ENCODE peak calls at places on chromosome 11, in six cellular contexts. One of them, this sample, is unnamed.

GRCh38 chr11:105321696-105322095 is 182.1 kb upstream of the CARD18 start:
- DNase-seq in amniotic stem cell: no peak
- DNase-seq in PC-9: no peak
- DNase-seq in transverse colon: no peak
- DNase-seq in fibroblast of the conjunctiva: no peak
- DNase-seq in iris pigment epithelial cell: no peak
- DNase-seq in this sample: no peak

GRCh38 chr11:31646206-31646605 is 136.6 kb downstream of the ELP4 start:
- DNase-seq in amniotic stem cell: no peak
- DNase-seq in PC-9: no peak
- DNase-seq in transverse colon: no peak
- DNase-seq in fibroblast of the conjunctiva: no peak
- DNase-seq in iris pigment epithelial cell: peak; percentile 29
- DNase-seq in this sample: no peak

GRCh38 chr11:118621071-118621815 is 13.8 kb downstream of the PHLDB1 start:
- DNase-seq in amniotic stem cell: peak; percentile 51
- DNase-seq in PC-9: peak; percentile 82
- DNase-seq in transverse colon: peak; percentile 82
- DNase-seq in fibroblast of the conjunctiva: peak; percentile 64
- DNase-seq in iris pigment epithelial cell: peak; percentile 91
- DNase-seq in this sample: no peak

GRCh38 chr11:37988031-37988430 is 1390.0 kb upstream of the RAG2 start:
- DNase-seq in amniotic stem cell: peak; percentile 21
- DNase-seq in PC-9: peak; percentile 68
- DNase-seq in transverse colon: no peak
- DNase-seq in fibroblast of the conjunctiva: peak; percentile 72
- DNase-seq in iris pigment epithelial cell: peak; percentile 94
- DNase-seq in this sample: no peak

GRCh38 chr11:10310301-10310841 is 5.5 kb downstream of the ADM start:
- DNase-seq in amniotic stem cell: no peak
- DNase-seq in PC-9: no peak
- DNase-seq in transverse colon: no peak
- DNase-seq in fibroblast of the conjunctiva: no peak
- DNase-seq in iris pigment epithelial cell: peak; percentile 79
- DNase-seq in this sample: no peak

GRCh38 chr11:65121447-65121864 is 478 bp downstream of the FAU start:
- DNase-seq in amniotic stem cell: no peak
- DNase-seq in PC-9: no peak
- DNase-seq in transverse colon: peak; percentile 57
- DNase-seq in fibroblast of the conjunctiva: no peak
- DNase-seq in iris pigment epithelial cell: no peak
- DNase-seq in this sample: no peak

GRCh38 chr11:130042093-130042591 is 27.6 kb upstream of the APLP2 start:
- DNase-seq in amniotic stem cell: peak; percentile 12
- DNase-seq in PC-9: peak; percentile 70
- DNase-seq in transverse colon: no peak
- DNase-seq in fibroblast of the conjunctiva: peak; percentile 50
- DNase-seq in iris pigment epithelial cell: peak; percentile 99
- DNase-seq in this sample: no peak

GRCh38 chr11:111329306-111330204 is 31.2 kb downstream of the POU2AF3 start:
- DNase-seq in amniotic stem cell: no peak
- DNase-seq in PC-9: no peak
- DNase-seq in transverse colon: no peak
- DNase-seq in fibroblast of the conjunctiva: no peak
- DNase-seq in iris pigment epithelial cell: no peak
- DNase-seq in this sample: no peak

GRCh38 chr11:6614446-6614845 is 2.4 kb upstream of the TAF10 start:
- DNase-seq in amniotic stem cell: no peak
- DNase-seq in PC-9: no peak
- DNase-seq in transverse colon: no peak
- DNase-seq in fibroblast of the conjunctiva: no peak
- DNase-seq in iris pigment epithelial cell: no peak
- DNase-seq in this sample: no peak

GRCh38 chr11:94129505-94130335 is 1.1 kb downstream of the PANX1 start:
- DNase-seq in amniotic stem cell: no peak
- DNase-seq in PC-9: no peak
- DNase-seq in transverse colon: peak; percentile 90
- DNase-seq in fibroblast of the conjunctiva: no peak
- DNase-seq in iris pigment epithelial cell: peak; percentile 63
- DNase-seq in this sample: no peak

GRCh38 chr11:100680070-100680469 is 7.0 kb upstream of the ARHGAP42 start:
- DNase-seq in amniotic stem cell: no peak
- DNase-seq in PC-9: no peak
- DNase-seq in transverse colon: no peak
- DNase-seq in fibroblast of the conjunctiva: no peak
- DNase-seq in iris pigment epithelial cell: no peak
- DNase-seq in this sample: no peak

GRCh38 chr11:30775123-30775522 is 189.0 kb upstream of the MPPED2 start:
- DNase-seq in amniotic stem cell: no peak
- DNase-seq in PC-9: no peak
- DNase-seq in transverse colon: no peak
- DNase-seq in fibroblast of the conjunctiva: no peak
- DNase-seq in iris pigment epithelial cell: no peak
- DNase-seq in this sample: no peak

GRCh38 chr11:128548655-128549255 is 38.6 kb downstream of the ETS1 start:
- DNase-seq in amniotic stem cell: no peak
- DNase-seq in PC-9: no peak
- DNase-seq in transverse colon: peak; percentile 62
- DNase-seq in fibroblast of the conjunctiva: no peak
- DNase-seq in iris pigment epithelial cell: peak; percentile 36
- DNase-seq in this sample: peak; percentile 47

GRCh38 chr11:12842933-12843636 is 166.0 kb upstream of the RASSF10 start:
- DNase-seq in amniotic stem cell: no peak
- DNase-seq in PC-9: no peak
- DNase-seq in transverse colon: no peak
- DNase-seq in fibroblast of the conjunctiva: no peak
- DNase-seq in iris pigment epithelial cell: peak; percentile 42
- DNase-seq in this sample: no peak

GRCh38 chr11:1206391-1207271 is 16.2 kb upstream of the MUC5B start:
- DNase-seq in amniotic stem cell: no peak
- DNase-seq in PC-9: no peak
- DNase-seq in transverse colon: no peak
- DNase-seq in fibroblast of the conjunctiva: no peak
- DNase-seq in iris pigment epithelial cell: no peak
- DNase-seq in this sample: no peak

GRCh38 chr11:120343429-120343828 is 7.2 kb downstream of the ARHGEF12 start:
- DNase-seq in amniotic stem cell: no peak
- DNase-seq in PC-9: no peak
- DNase-seq in transverse colon: no peak
- DNase-seq in fibroblast of the conjunctiva: no peak
- DNase-seq in iris pigment epithelial cell: no peak
- DNase-seq in this sample: no peak

GRCh38 chr11:132072880-132073213 is 702.4 kb downstream of the NTM start:
- DNase-seq in amniotic stem cell: no peak
- DNase-seq in PC-9: no peak
- DNase-seq in transverse colon: no peak
- DNase-seq in fibroblast of the conjunctiva: no peak
- DNase-seq in iris pigment epithelial cell: no peak
- DNase-seq in this sample: no peak

GRCh38 chr11:123519055-123519796 is 89.2 kb downstream of the GRAMD1B start:
- DNase-seq in amniotic stem cell: no peak
- DNase-seq in PC-9: peak; percentile 58
- DNase-seq in transverse colon: no peak
- DNase-seq in fibroblast of the conjunctiva: no peak
- DNase-seq in iris pigment epithelial cell: no peak
- DNase-seq in this sample: no peak

GRCh38 chr11:10444725-10445286 is 10.3 kb upstream of the AMPD3 start:
- DNase-seq in amniotic stem cell: no peak
- DNase-seq in PC-9: no peak
- DNase-seq in transverse colon: no peak
- DNase-seq in fibroblast of the conjunctiva: no peak
- DNase-seq in iris pigment epithelial cell: no peak
- DNase-seq in this sample: no peak

GRCh38 chr11:12716816-12717215 is 42.6 kb downstream of the TEAD1 start:
- DNase-seq in amniotic stem cell: no peak
- DNase-seq in PC-9: no peak
- DNase-seq in transverse colon: no peak
- DNase-seq in fibroblast of the conjunctiva: no peak
- DNase-seq in iris pigment epithelial cell: no peak
- DNase-seq in this sample: no peak

GRCh38 chr11:19931141-19931767 is 218.6 kb downstream of the NAV2 start:
- DNase-seq in amniotic stem cell: no peak
- DNase-seq in PC-9: no peak
- DNase-seq in transverse colon: no peak
- DNase-seq in fibroblast of the conjunctiva: no peak
- DNase-seq in iris pigment epithelial cell: no peak
- DNase-seq in this sample: no peak

GRCh38 chr11:122979815-122980656 is 1.6 kb downstream of the BSX start:
- DNase-seq in amniotic stem cell: no peak
- DNase-seq in PC-9: no peak
- DNase-seq in transverse colon: no peak
- DNase-seq in fibroblast of the conjunctiva: no peak
- DNase-seq in iris pigment epithelial cell: no peak
- DNase-seq in this sample: no peak

GRCh38 chr11:35293034-35293433 is 126.3 kb downstream of the SLC1A2 start:
- DNase-seq in amniotic stem cell: no peak
- DNase-seq in PC-9: no peak
- DNase-seq in transverse colon: no peak
- DNase-seq in fibroblast of the conjunctiva: no peak
- DNase-seq in iris pigment epithelial cell: no peak
- DNase-seq in this sample: no peak

This sample was measured in activated B cell treated with CpG ODN at 0.5 μM for 24 hours.